ENCODE peak calls at places on chromosomes 13 and 19, in ten cellular contexts. N, F, R, L, E, J, W, V, X and P are unnamed samples. For H3K9me3, the result is how much of the 10 kb centered on the place peaks cover.

GRCh38 chr19:48715681-48716171 is 3.8 kb downstream of the MAMSTR start:
- DNase-seq in N (no peak), L (no peak), R (no peak), E (no peak), X (no peak), V (no peak), F (no peak), J (peak), W (no peak), P (no peak)

GRCh38 chr13:51620165-51620983 is 36.1 kb downstream of the WDFY2 start:
- DNase-seq in E (no peak), L (no peak), N (no peak), W (no peak), F (no peak), X (no peak), J (peak), R (no peak), V (no peak), P (no peak)

GRCh38 chr19:51531349-51532315 is at the start of gene SIGLEC6:
- DNase-seq in X (no peak), R (no peak), J (peak), L (peak), F (no peak), E (no peak), W (no peak), V (peak), N (no peak), P (no peak)

GRCh38 chr13:49538404-49538803 is 42.7 kb downstream of the PHF11 start:
- DNase-seq in W (no peak), X (no peak), N (no peak), V (no peak), R (no peak), E (no peak), L (no peak), J (no peak), F (no peak), P (no peak)

GRCh38 chr13:73767747-73768315 is 366.4 kb downstream of the KLF12 start:
- DNase-seq in F (no peak), L (peak), X (no peak), N (peak), J (no peak), W (no peak), E (no peak), V (peak), R (no peak), P (no peak)

GRCh38 chr19:45553464-45553863 is 31.1 kb downstream of the OPA3 start:
- DNase-seq in W (no peak), E (no peak), X (no peak), L (no peak), N (no peak), F (peak), R (no peak), V (peak), J (no peak), P (no peak)

GRCh38 chr13:94251801-94252200 is 227.7 kb downstream of the DCT start:
- DNase-seq in W (no peak), J (no peak), V (no peak), X (no peak), L (no peak), F (no peak), R (no peak), E (no peak), N (no peak), P (peak)

GRCh38 chr19:1406818-1407661 is at the start of gene DAZAP1:
- DNase-seq in L (peak), V (peak), X (peak), F (peak), N (peak), J (peak), R (peak), E (peak), W (peak), P (peak)

GRCh38 chr13:89401209-89401810 is 1730.1 kb downstream of the SLITRK5 start:
- DNase-seq in R (no peak), N (no peak), L (no peak), J (no peak), V (peak), F (no peak), W (no peak), E (no peak), X (no peak), P (peak)

GRCh38 chr19:17947815-17948473 is 15.1 kb downstream of the CCDC124 start:
- DNase-seq in W (peak), L (peak), F (peak), N (peak), J (peak), X (peak), E (peak), V (peak), R (peak), P (peak)

GRCh38 chr19:30521937-30522336 is 149.8 kb downstream of the ZNF536 start:
- DNase-seq in F (no peak), R (no peak), L (no peak), W (no peak), N (no peak), J (no peak), V (no peak), X (no peak), E (no peak), P (no peak)

GRCh38 chr13:113090806-113091205 is 14.8 kb upstream of the F7 start:
- DNase-seq in R (no peak), F (no peak), J (no peak), V (no peak), X (no peak), L (no peak), E (no peak), W (no peak), N (no peak), P (no peak)

GRCh38 chr13:51643114-51643881 is 59.0 kb downstream of the WDFY2 start:
- DNase-seq in W (peak), X (no peak), L (peak), E (no peak), J (no peak), R (no peak), N (no peak), F (no peak), V (peak), P (peak)

GRCh38 chr13:29993716-29994488 is 143.5 kb upstream of the UBL3 start:
- DNase-seq in V (peak), J (no peak), X (no peak), F (no peak), R (no peak), L (no peak), W (no peak), E (peak), N (no peak), P (peak)

GRCh38 chr13:53041968-53042485 is 13.4 kb downstream of the OLFM4 start:
- DNase-seq in X (no peak), J (no peak), V (no peak), F (no peak), E (no peak), W (no peak), R (no peak), L (no peak), N (no peak), P (no peak)

GRCh38 chr19:33723512-33723911 is 73.2 kb upstream of the KCTD15 start:
- DNase-seq in X (no peak), W (no peak), F (no peak), R (no peak), J (no peak), V (no peak), E (no peak), L (no peak), N (no peak), P (no peak)

GRCh38 chr13:33279898-33280549 is 5.5 kb downstream of the STARD13 start:
- DNase-seq in W (peak), L (no peak), E (no peak), R (no peak), X (no peak), F (peak), J (no peak), V (peak), N (no peak), P (peak)

GRCh38 chr13:112901951-112902651 is 66.9 kb upstream of the MCF2L start:
- DNase-seq in X (no peak), V (no peak), N (no peak), L (no peak), R (no peak), J (no peak), W (no peak), E (no peak), F (peak), P (no peak)

GRCh38 chr13:99967884-99968520 is 3.6 kb downstream of the ZIC5 start:
- DNase-seq in R (no peak), V (no peak), X (no peak), L (no peak), E (no peak), N (peak), F (no peak), J (no peak), W (peak), P (no peak)

GRCh38 chr13:40153516-40153915 is 498.1 kb downstream of the COG6 start:
- DNase-seq in J (no peak), E (no peak), N (no peak), R (no peak), F (no peak), L (no peak), X (no peak), W (no peak), V (no peak), P (no peak)

GRCh38 chr19:6057651-6058365 is 52.5 kb downstream of the RFX2 start:
- DNase-seq in J (no peak), N (no peak), L (no peak), R (no peak), F (peak), V (no peak), E (peak), X (no peak), W (peak), P (no peak)

GRCh38 chr19:11538232-11539036 is at the start of gene CNN1:
- DNase-seq in V (no peak), X (no peak), N (no peak), L (no peak), R (no peak), E (peak), F (no peak), W (peak), J (peak), P (peak)

GRCh38 chr13:106566682-106567420 is 1.1 kb downstream of the ARGLU1 start:
- DNase-seq in V (peak), X (peak), R (no peak), F (peak), E (peak), L (peak), N (peak), W (peak), J (peak), P (peak)

GRCh38 chr19:15935167-15935702 is 906 bp upstream of the CYP4F11 start:
- DNase-seq in L (no peak), V (no peak), E (peak), R (no peak), J (no peak), N (no peak), X (no peak), F (no peak), W (no peak), P (peak)

GRCh38 chr13:23695196-23695595 is 125.0 kb downstream of the TNFRSF19 start:
- DNase-seq in W (no peak), F (no peak), V (no peak), R (no peak), J (no peak), E (no peak), L (no peak), N (no peak), X (no peak), P (no peak)

GRCh38 chr19:10672529-10673150 is 18.5 kb downstream of the ILF3 start:
- DNase-seq in L (no peak), J (no peak), X (no peak), W (no peak), V (no peak), N (no peak), E (no peak), F (no peak), R (no peak), P (no peak)

GRCh38 chr19:6393982-6394412 is 1.0 kb upstream of the GTF2F1 start:
- DNase-seq in F (no peak), N (no peak), V (peak), L (peak), J (no peak), X (peak), W (no peak), R (no peak), E (no peak), P (no peak)

GRCh38 chr19:33686687-33687541 is 65.2 kb downstream of the CHST8 start:
- DNase-seq in W (peak), L (no peak), F (no peak), R (no peak), N (peak), J (no peak), V (no peak), X (no peak), E (no peak), P (no peak)

GRCh38 chr19:17488593-17489391 is 18.5 kb downstream of the SLC27A1 start:
- DNase-seq in E (no peak), L (peak), R (peak), F (peak), V (peak), N (peak), X (peak), W (no peak), J (no peak), P (peak)

GRCh38 chr13:88074794-88075509 is 403.8 kb downstream of the SLITRK5 start:
- DNase-seq in J (no peak), E (no peak), V (no peak), L (no peak), N (no peak), X (no peak), R (no peak), W (no peak), F (no peak), P (no peak)

GRCh38 chr19:38650911-38651584 is 3.6 kb downstream of the ACTN4 start:
- DNase-seq in N (no peak), R (no peak), L (no peak), X (no peak), J (no peak), E (no peak), W (peak), V (peak), F (no peak), P (peak)

GRCh38 chr19:50300814-50301606 is 28.2 kb downstream of the KCNC3 start:
- DNase-seq in L (peak), E (no peak), X (no peak), R (no peak), V (no peak), J (no peak), F (peak), N (no peak), W (no peak), P (peak)

GRCh38 chr19:41694831-41695635 is 7.0 kb upstream of the CEACAM7 start:
- DNase-seq in X (no peak), F (no peak), N (no peak), L (no peak), V (no peak), E (no peak), W (peak), R (no peak), J (no peak), P (no peak)

GRCh38 chr13:107608736-107609135 is 606.6 kb downstream of the LIG4 start:
- DNase-seq in L (no peak), V (no peak), N (no peak), X (no peak), F (no peak), W (no peak), R (no peak), J (no peak), E (no peak), P (no peak)

GRCh38 chr13:47218611-47219010 is 321.8 kb upstream of the HTR2A start:
- DNase-seq in J (no peak), R (no peak), X (no peak), N (no peak), W (no peak), V (no peak), L (no peak), F (no peak), E (no peak), P (no peak)

GRCh38 chr19:58134244-58134643 is 16.3 kb downstream of the ZNF329 start:
- DNase-seq in J (no peak), X (no peak), N (no peak), W (no peak), L (no peak), V (no peak), R (no peak), E (no peak), F (no peak), P (no peak)
- H3K9me3 ChIP-seq in J (half or more), X (under half), N (half or more), W (under half), L (half or more), V (under half), R (half or more), E (under half), F (under half), P (half or more)

GRCh38 chr19:44107751-44108150 is 5.4 kb upstream of the ZNF225 start:
- DNase-seq in V (no peak), N (no peak), F (no peak), W (no peak), L (no peak), E (no peak), X (no peak), R (no peak), J (no peak), P (no peak)
- H3K9me3 ChIP-seq in V (under half), N (under half), F (under half), W (under half), L (half or more), E (under half), X (under half), R (under half), J (half or more), P (under half)

GRCh38 chr13:54301085-54301484 is 1272.5 kb downstream of the OLFM4 start:
- DNase-seq in N (no peak), V (no peak), L (no peak), R (no peak), E (no peak), F (no peak), X (no peak), W (no peak), J (no peak), P (no peak)

GRCh38 chr13:54305377-54305776 is 1276.8 kb downstream of the OLFM4 start:
- DNase-seq in R (no peak), W (no peak), X (no peak), E (no peak), V (no peak), N (no peak), F (no peak), L (no peak), J (no peak), P (no peak)
- H3K9me3 ChIP-seq in R (under half), W (under half), X (under half), E (under half), V (under half), N (under half), F (under half), L (under half), J (under half), P (under half)

DNA sequence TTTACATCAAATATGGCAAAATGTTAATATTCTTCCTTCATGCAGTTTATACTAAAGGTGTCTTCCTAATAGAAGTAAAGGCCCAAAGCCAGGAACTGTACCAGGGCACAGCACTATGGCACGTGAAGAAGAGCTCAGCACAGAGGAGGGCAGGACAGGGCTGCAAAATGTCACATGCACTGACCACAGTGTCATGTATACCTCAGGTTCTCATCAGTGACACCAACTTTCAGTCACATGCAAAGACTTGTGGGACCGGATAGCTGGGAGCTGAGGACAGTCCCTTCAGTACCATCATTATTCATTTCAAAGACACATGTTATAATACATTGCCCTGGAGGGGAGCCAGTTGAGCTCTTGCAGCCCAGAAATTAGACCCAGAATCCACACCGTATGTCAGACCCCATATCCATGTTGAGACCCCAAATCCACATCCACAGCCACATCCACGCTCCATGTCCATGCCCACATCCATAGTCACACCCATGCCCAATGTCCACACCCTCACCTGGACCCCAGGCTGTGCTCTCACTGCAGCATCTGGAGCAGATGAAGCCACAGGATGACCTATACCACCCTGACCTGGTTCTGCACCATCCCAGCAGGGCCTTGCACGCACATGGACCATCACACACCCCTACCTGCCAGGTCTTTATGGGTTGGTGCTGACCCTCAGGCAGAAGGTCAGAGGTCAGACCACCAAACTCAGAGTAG is 111.8 kb downstream of the TUBA3C start:
- DNase-seq in E (peak), F (no peak), L (no peak), J (no peak), W (no peak), X (no peak), N (no peak), V (no peak), R (no peak), P (no peak)
- H3K9me3 ChIP-seq in E (under half), F (under half), L (under half), J (under half), W (under half), X (under half), N (under half), V (under half), R (under half), P (under half)

DNA sequence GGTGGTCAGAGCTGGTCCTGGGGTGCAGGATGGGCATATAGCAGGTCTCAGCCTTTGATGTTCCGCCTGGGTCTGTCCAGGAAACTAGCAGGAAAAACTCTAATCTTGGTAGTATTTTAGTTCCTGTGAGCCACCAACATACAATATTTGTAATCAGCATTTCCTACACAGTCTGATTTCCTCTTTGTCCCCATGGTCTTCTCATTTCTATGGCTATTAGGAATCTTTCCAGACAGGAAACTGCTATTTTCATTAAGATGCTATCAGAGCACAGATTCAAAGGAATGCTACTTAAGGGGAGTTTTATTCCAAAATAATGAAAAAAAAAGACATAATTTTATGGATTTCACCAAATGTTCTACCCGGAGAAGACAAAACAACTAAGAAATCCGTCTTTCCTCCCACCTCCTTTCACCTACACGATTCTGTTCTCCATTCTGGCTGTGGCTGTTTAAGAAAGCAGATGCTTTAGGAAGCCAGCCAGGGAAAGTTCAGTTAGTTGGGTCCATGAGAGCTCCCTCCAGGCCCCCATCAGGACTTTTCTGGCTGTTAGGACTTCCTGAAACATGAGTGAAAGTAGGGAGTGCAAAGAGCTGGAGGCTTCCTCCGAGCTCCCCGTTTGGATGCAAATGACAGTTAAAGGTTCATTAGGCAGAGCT is 36.4 kb downstream of the SHISA2 start:
- DNase-seq in L (no peak), X (no peak), R (no peak), F (no peak), W (no peak), V (no peak), J (no peak), N (no peak), E (no peak), P (no peak)
- H3K9me3 ChIP-seq in L (under half), X (under half), R (under half), F (under half), W (under half), V (under half), J (under half), N (under half), E (under half), P (under half)

GRCh38 chr13:27504541-27504940 is 54.2 kb upstream of the MTIF3 start:
- DNase-seq in N (no peak), W (no peak), J (no peak), R (no peak), X (no peak), E (no peak), F (no peak), V (no peak), L (no peak), P (no peak)
- H3K9me3 ChIP-seq in N (under half), W (under half), J (under half), R (under half), X (under half), E (under half), F (under half), V (under half), L (under half), P (under half)

GRCh38 chr13:22489771-22490170 is 691.0 kb upstream of the SGCG start:
- DNase-seq in E (no peak), F (no peak), J (no peak), W (no peak), L (no peak), V (no peak), R (no peak), N (no peak), X (no peak), P (no peak)

GRCh38 chr13:22482496-22483000 is 698.2 kb upstream of the SGCG start:
- DNase-seq in R (no peak), L (no peak), E (no peak), W (no peak), X (no peak), F (no peak), V (no peak), N (no peak), J (no peak), P (no peak)

GRCh38 chr13:22483276-22483675 is 697.5 kb upstream of the SGCG start:
- DNase-seq in N (no peak), X (no peak), V (no peak), J (no peak), E (no peak), W (no peak), R (no peak), L (no peak), F (no peak), P (no peak)

GRCh38 chr13:22486490-22486889 is 694.3 kb upstream of the SGCG start:
- DNase-seq in X (no peak), N (no peak), F (no peak), V (peak), L (no peak), E (no peak), R (no peak), J (no peak), W (no peak), P (no peak)

DNA sequence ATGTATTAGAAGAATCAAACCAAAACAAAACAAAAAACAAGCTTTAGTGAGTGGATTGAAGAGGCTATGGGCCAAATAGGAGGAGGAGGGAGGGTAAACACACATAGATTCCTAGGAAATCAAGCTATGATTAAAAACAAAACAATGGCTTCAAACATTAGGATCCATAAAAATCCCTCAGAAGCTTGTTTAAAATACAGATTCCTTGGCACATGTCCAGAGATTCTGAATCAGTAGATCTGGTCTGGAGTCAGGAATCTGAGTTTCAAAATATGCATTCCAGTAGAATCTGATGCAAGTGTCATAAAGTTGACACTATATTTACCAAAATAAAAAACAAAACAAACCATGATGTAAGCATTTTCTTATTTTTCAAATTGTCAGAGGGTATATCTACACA is 692.8 kb upstream of the SGCG start:
- DNase-seq in N (no peak), R (no peak), J (no peak), X (no peak), F (no peak), L (no peak), E (no peak), W (no peak), V (peak), P (no peak)
- H3K9me3 ChIP-seq in N (under half), R (under half), J (under half), X (under half), F (under half), L (under half), E (under half), W (under half), V (under half), P (under half)